ENCODE peak calls at places on chromosome 19, in eight cellular contexts. One of them, this sample, is unnamed.

GRCh38 chr19:50020481-50020880 is 4.7 kb downstream of the VRK3 start:
- DNase-seq in pancreas: no peak
- DNase-seq in RWPE2: no peak
- DNase-seq in hepatocyte: no peak
- DNase-seq in left ventricle myocardium inferior: no peak
- DNase-seq in cardiac muscle cell: no peak
- DNase-seq in tibial nerve: no peak
- DNase-seq in body of pancreas: no peak
- DNase-seq in this sample: no peak

GRCh38 chr19:13615890-13616289 is 109.6 kb upstream of the CACNA1A start:
- DNase-seq in pancreas: no peak
- DNase-seq in RWPE2: no peak
- DNase-seq in hepatocyte: no peak
- DNase-seq in left ventricle myocardium inferior: no peak
- DNase-seq in cardiac muscle cell: no peak
- DNase-seq in tibial nerve: no peak
- DNase-seq in body of pancreas: no peak
- DNase-seq in this sample: no peak

GRCh38 chr19:44912854-44913253 is 1.6 kb upstream of the APOC1 start:
- DNase-seq in pancreas: peak; percentile 56
- DNase-seq in RWPE2: no peak
- DNase-seq in hepatocyte: no peak
- DNase-seq in left ventricle myocardium inferior: no peak
- DNase-seq in cardiac muscle cell: peak; percentile 79
- DNase-seq in tibial nerve: no peak
- DNase-seq in body of pancreas: peak; percentile 73
- DNase-seq in this sample: peak; percentile 92

GRCh38 chr19:28424041-28424440 is 788.9 kb downstream of the UQCRFS1 start:
- DNase-seq in pancreas: no peak
- DNase-seq in RWPE2: no peak
- DNase-seq in hepatocyte: no peak
- DNase-seq in left ventricle myocardium inferior: no peak
- DNase-seq in cardiac muscle cell: no peak
- DNase-seq in tibial nerve: no peak
- DNase-seq in body of pancreas: no peak
- DNase-seq in this sample: no peak

GRCh38 chr19:12715102-12715501 is 8.6 kb downstream of the TNPO2 start:
- DNase-seq in pancreas: no peak
- DNase-seq in RWPE2: no peak
- DNase-seq in hepatocyte: no peak
- DNase-seq in left ventricle myocardium inferior: no peak
- DNase-seq in cardiac muscle cell: no peak
- DNase-seq in tibial nerve: no peak
- DNase-seq in body of pancreas: no peak
- DNase-seq in this sample: no peak

GRCh38 chr19:38247126-38247525 is 9.0 kb downstream of the PPP1R14A start:
- DNase-seq in pancreas: no peak
- DNase-seq in RWPE2: no peak
- DNase-seq in hepatocyte: no peak
- DNase-seq in left ventricle myocardium inferior: no peak
- DNase-seq in cardiac muscle cell: peak; percentile 58
- DNase-seq in tibial nerve: no peak
- DNase-seq in body of pancreas: no peak
- DNase-seq in this sample: no peak

GRCh38 chr19:43532571-43532961 is 422 bp upstream of the ZNF575 start:
- DNase-seq in pancreas: peak; percentile 64
- DNase-seq in RWPE2: no peak
- DNase-seq in hepatocyte: no peak
- DNase-seq in left ventricle myocardium inferior: no peak
- DNase-seq in cardiac muscle cell: no peak
- DNase-seq in tibial nerve: no peak
- DNase-seq in body of pancreas: no peak
- DNase-seq in this sample: no peak

GRCh38 chr19:57321746-57322145 is 1.5 kb downstream of the ZNF543 start:
- DNase-seq in pancreas: no peak
- DNase-seq in RWPE2: no peak
- DNase-seq in hepatocyte: no peak
- DNase-seq in left ventricle myocardium inferior: no peak
- DNase-seq in cardiac muscle cell: no peak
- DNase-seq in tibial nerve: no peak
- DNase-seq in body of pancreas: no peak
- DNase-seq in this sample: no peak

GRCh38 chr19:51407631-51408131 is 9.8 kb downstream of the SIGLEC10 start:
- DNase-seq in pancreas: no peak
- DNase-seq in RWPE2: no peak
- DNase-seq in hepatocyte: peak; percentile 50
- DNase-seq in left ventricle myocardium inferior: no peak
- DNase-seq in cardiac muscle cell: peak; percentile 44
- DNase-seq in tibial nerve: no peak
- DNase-seq in body of pancreas: peak; percentile 25
- DNase-seq in this sample: no peak

GRCh38 chr19:40803170-40803856 is 4.3 kb downstream of the EGLN2 start:
- DNase-seq in pancreas: no peak
- DNase-seq in RWPE2: no peak
- DNase-seq in hepatocyte: no peak
- DNase-seq in left ventricle myocardium inferior: no peak
- DNase-seq in cardiac muscle cell: no peak
- DNase-seq in tibial nerve: no peak
- DNase-seq in body of pancreas: no peak
- DNase-seq in this sample: no peak

GRCh38 chr19:41311613-41312012 is 1.6 kb downstream of the CCDC97 start:
- DNase-seq in pancreas: no peak
- DNase-seq in RWPE2: no peak
- DNase-seq in hepatocyte: no peak
- DNase-seq in left ventricle myocardium inferior: no peak
- DNase-seq in cardiac muscle cell: no peak
- DNase-seq in tibial nerve: no peak
- DNase-seq in body of pancreas: no peak
- DNase-seq in this sample: no peak

GRCh38 chr19:45779231-45780145 is 2.8 kb downstream of the DMPK start:
- DNase-seq in pancreas: peak; percentile 91
- DNase-seq in RWPE2: peak; percentile 91
- DNase-seq in hepatocyte: peak; percentile 88
- DNase-seq in left ventricle myocardium inferior: peak; percentile 78
- DNase-seq in cardiac muscle cell: peak; percentile 45
- DNase-seq in tibial nerve: peak; percentile 90
- DNase-seq in body of pancreas: peak; percentile 96
- DNase-seq in this sample: peak; percentile 87

GRCh38 chr19:31378404-31378803 is 29.2 kb upstream of the TSHZ3 start:
- DNase-seq in pancreas: no peak
- DNase-seq in RWPE2: no peak
- DNase-seq in hepatocyte: peak; percentile 32
- DNase-seq in left ventricle myocardium inferior: peak; percentile 44
- DNase-seq in cardiac muscle cell: peak; percentile 97
- DNase-seq in tibial nerve: peak; percentile 24
- DNase-seq in body of pancreas: peak; percentile 46
- DNase-seq in this sample: no peak

GRCh38 chr19:46482645-46483044 is 11.3 kb upstream of the PNMA8A start:
- DNase-seq in pancreas: no peak
- DNase-seq in RWPE2: no peak
- DNase-seq in hepatocyte: no peak
- DNase-seq in left ventricle myocardium inferior: no peak
- DNase-seq in cardiac muscle cell: peak; percentile 53
- DNase-seq in tibial nerve: no peak
- DNase-seq in body of pancreas: no peak
- DNase-seq in this sample: no peak

GRCh38 chr19:13987101-13987890 is 18.8 kb downstream of the RFX1 start:
- DNase-seq in pancreas: peak; percentile 43
- DNase-seq in RWPE2: no peak
- DNase-seq in hepatocyte: no peak
- DNase-seq in left ventricle myocardium inferior: peak; percentile 69
- DNase-seq in cardiac muscle cell: no peak
- DNase-seq in tibial nerve: peak; percentile 27
- DNase-seq in body of pancreas: peak; percentile 35
- DNase-seq in this sample: no peak

GRCh38 chr19:34639491-34640085 is 37.4 kb downstream of the SCGB2B2 start:
- DNase-seq in pancreas: peak; percentile 67
- DNase-seq in RWPE2: no peak
- DNase-seq in hepatocyte: peak; percentile 84
- DNase-seq in left ventricle myocardium inferior: no peak
- DNase-seq in cardiac muscle cell: peak; percentile 79
- DNase-seq in tibial nerve: peak; percentile 27
- DNase-seq in body of pancreas: peak; percentile 73
- DNase-seq in this sample: no peak

GRCh38 chr19:42325896-42326771 is 699 bp downstream of the MEGF8 start:
- DNase-seq in pancreas: peak; percentile 31
- DNase-seq in RWPE2: no peak
- DNase-seq in hepatocyte: no peak
- DNase-seq in left ventricle myocardium inferior: peak; percentile 38
- DNase-seq in cardiac muscle cell: no peak
- DNase-seq in tibial nerve: no peak
- DNase-seq in body of pancreas: no peak
- DNase-seq in this sample: peak; percentile 46

GRCh38 chr19:31177230-31177629 is 172.0 kb downstream of the TSHZ3 start:
- DNase-seq in pancreas: no peak
- DNase-seq in RWPE2: no peak
- DNase-seq in hepatocyte: peak; percentile 32
- DNase-seq in left ventricle myocardium inferior: no peak
- DNase-seq in cardiac muscle cell: peak; percentile 3
- DNase-seq in tibial nerve: no peak
- DNase-seq in body of pancreas: no peak
- DNase-seq in this sample: no peak

GRCh38 chr19:41310031-41310831 is at the start of gene CCDC97:
- DNase-seq in pancreas: peak; percentile 85
- DNase-seq in RWPE2: peak; percentile 78
- DNase-seq in hepatocyte: peak; percentile 94
- DNase-seq in left ventricle myocardium inferior: peak; percentile 88
- DNase-seq in cardiac muscle cell: peak; percentile 90
- DNase-seq in tibial nerve: peak; percentile 76
- DNase-seq in body of pancreas: peak; percentile 87
- DNase-seq in this sample: peak; percentile 90

GRCh38 chr19:14472202-14472961 is 2.8 kb downstream of the PTGER1 start:
- DNase-seq in pancreas: peak; percentile 40
- DNase-seq in RWPE2: no peak
- DNase-seq in hepatocyte: peak; percentile 85
- DNase-seq in left ventricle myocardium inferior: peak; percentile 68
- DNase-seq in cardiac muscle cell: peak; percentile 68
- DNase-seq in tibial nerve: peak; percentile 68
- DNase-seq in body of pancreas: peak; percentile 53
- DNase-seq in this sample: peak; percentile 74

GRCh38 chr19:45506991-45507863 is at the start of gene VASP:
- DNase-seq in pancreas: peak; percentile 85
- DNase-seq in RWPE2: peak; percentile 88
- DNase-seq in hepatocyte: peak; percentile 93
- DNase-seq in left ventricle myocardium inferior: peak; percentile 88
- DNase-seq in cardiac muscle cell: peak; percentile 90
- DNase-seq in tibial nerve: peak; percentile 88
- DNase-seq in body of pancreas: peak; percentile 91
- DNase-seq in this sample: peak; percentile 91

GRCh38 chr19:58571575-58571947 is 1.6 kb downstream of the MZF1 start:
- DNase-seq in pancreas: peak; percentile 25
- DNase-seq in RWPE2: no peak
- DNase-seq in hepatocyte: peak; percentile 2
- DNase-seq in left ventricle myocardium inferior: no peak
- DNase-seq in cardiac muscle cell: no peak
- DNase-seq in tibial nerve: no peak
- DNase-seq in body of pancreas: no peak
- DNase-seq in this sample: peak; percentile 20

GRCh38 chr19:53525922-53526321 is 12.0 kb upstream of the ZNF331 start:
- DNase-seq in pancreas: no peak
- DNase-seq in RWPE2: no peak
- DNase-seq in hepatocyte: no peak
- DNase-seq in left ventricle myocardium inferior: no peak
- DNase-seq in cardiac muscle cell: no peak
- DNase-seq in tibial nerve: no peak
- DNase-seq in body of pancreas: no peak
- DNase-seq in this sample: no peak

GRCh38 chr19:1039646-1040475 is at the start of gene ABCA7:
- DNase-seq in pancreas: peak; percentile 99
- DNase-seq in RWPE2: peak; percentile 96
- DNase-seq in hepatocyte: peak; percentile 98
- DNase-seq in left ventricle myocardium inferior: peak; percentile 99
- DNase-seq in cardiac muscle cell: peak; percentile 99
- DNase-seq in tibial nerve: peak; percentile 94
- DNase-seq in body of pancreas: peak; percentile 99
- DNase-seq in this sample: peak; percentile 100
- H3K4me1 ChIP-seq in pancreas: peaks cover 10% of the 10 kb centered on the region
- H3K4me1 ChIP-seq in RWPE2: no peaks in the 10 kb centered on the region
- H3K4me1 ChIP-seq in hepatocyte: peaks cover 8% of the 10 kb centered on the region
- H3K4me1 ChIP-seq in left ventricle myocardium inferior: peaks cover 37% of the 10 kb centered on the region
- H3K4me1 ChIP-seq in cardiac muscle cell: peaks cover 8% of the 10 kb centered on the region
- H3K4me1 ChIP-seq in tibial nerve: peaks cover 15% of the 10 kb centered on the region
- H3K4me1 ChIP-seq in body of pancreas: peaks cover 30% of the 10 kb centered on the region
- H3K4me1 ChIP-seq in this sample: peaks cover 10% of the 10 kb centered on the region

GRCh38 chr19:16197188-16197621 is 506 bp upstream of the AP1M1 start:
- DNase-seq in pancreas: no peak
- DNase-seq in RWPE2: no peak
- DNase-seq in hepatocyte: no peak
- DNase-seq in left ventricle myocardium inferior: no peak
- DNase-seq in cardiac muscle cell: peak; percentile 58
- DNase-seq in tibial nerve: peak; percentile 30
- DNase-seq in body of pancreas: peak; percentile 30
- DNase-seq in this sample: no peak
- TF ChIP-seq CTCF in pancreas: no peak
- TF ChIP-seq CTCF in RWPE2: no peak
- TF ChIP-seq CTCF in hepatocyte: no peak
- TF ChIP-seq CTCF in left ventricle myocardium inferior: no peak
- TF ChIP-seq CTCF in cardiac muscle cell: no peak
- TF ChIP-seq CTCF in tibial nerve: no peak
- TF ChIP-seq CTCF in body of pancreas: no peak
- TF ChIP-seq CTCF in this sample: no peak

GRCh38 chr19:10725415-10725814 is 7.5 kb downstream of the DNM2 start:
- DNase-seq in pancreas: no peak
- DNase-seq in RWPE2: no peak
- DNase-seq in hepatocyte: no peak
- DNase-seq in left ventricle myocardium inferior: no peak
- DNase-seq in cardiac muscle cell: no peak
- DNase-seq in tibial nerve: no peak
- DNase-seq in body of pancreas: no peak
- DNase-seq in this sample: no peak
- H3K4me1 ChIP-seq in pancreas: peaks cover 1% of the 10 kb centered on the region
- H3K4me1 ChIP-seq in RWPE2: no peaks in the 10 kb centered on the region
- H3K4me1 ChIP-seq in hepatocyte: peaks cover 4% of the 10 kb centered on the region
- H3K4me1 ChIP-seq in left ventricle myocardium inferior: peaks cover 96% of the 10 kb centered on the region
- H3K4me1 ChIP-seq in cardiac muscle cell: no peaks in the 10 kb centered on the region
- H3K4me1 ChIP-seq in tibial nerve: no peaks in the 10 kb centered on the region
- H3K4me1 ChIP-seq in body of pancreas: peaks cover 44% of the 10 kb centered on the region
- H3K4me1 ChIP-seq in this sample: no peaks in the 10 kb centered on the region

GRCh38 chr19:29673451-29674371 is 8.4 kb downstream of the PLEKHF1 start:
- DNase-seq in pancreas: no peak
- DNase-seq in RWPE2: no peak
- DNase-seq in hepatocyte: no peak
- DNase-seq in left ventricle myocardium inferior: no peak
- DNase-seq in cardiac muscle cell: no peak
- DNase-seq in tibial nerve: no peak
- DNase-seq in body of pancreas: no peak
- DNase-seq in this sample: no peak

GRCh38 chr19:29670255-29670654 is 5.0 kb downstream of the PLEKHF1 start:
- DNase-seq in pancreas: no peak
- DNase-seq in RWPE2: no peak
- DNase-seq in hepatocyte: no peak
- DNase-seq in left ventricle myocardium inferior: no peak
- DNase-seq in cardiac muscle cell: no peak
- DNase-seq in tibial nerve: no peak
- DNase-seq in body of pancreas: no peak
- DNase-seq in this sample: no peak

GRCh38 chr19:29672319-29672932 is 7.2 kb downstream of the PLEKHF1 start:
- DNase-seq in pancreas: no peak
- DNase-seq in RWPE2: no peak
- DNase-seq in hepatocyte: no peak
- DNase-seq in left ventricle myocardium inferior: no peak
- DNase-seq in cardiac muscle cell: no peak
- DNase-seq in tibial nerve: no peak
- DNase-seq in body of pancreas: no peak
- DNase-seq in this sample: no peak

GRCh38 chr19:29672933-29673336 is 7.7 kb downstream of the PLEKHF1 start:
- DNase-seq in pancreas: no peak
- DNase-seq in RWPE2: no peak
- DNase-seq in hepatocyte: no peak
- DNase-seq in left ventricle myocardium inferior: no peak
- DNase-seq in cardiac muscle cell: no peak
- DNase-seq in tibial nerve: no peak
- DNase-seq in body of pancreas: peak; percentile 45
- DNase-seq in this sample: no peak

GRCh38 chr19:29671393-29672076 is 6.3 kb downstream of the PLEKHF1 start:
- DNase-seq in pancreas: no peak
- DNase-seq in RWPE2: no peak
- DNase-seq in hepatocyte: peak; percentile 76
- DNase-seq in left ventricle myocardium inferior: peak; percentile 68
- DNase-seq in cardiac muscle cell: peak; percentile 60
- DNase-seq in tibial nerve: no peak
- DNase-seq in body of pancreas: peak; percentile 69
- DNase-seq in this sample: no peak
- TF ChIP-seq CTCF in pancreas: peak; percentile 7
- TF ChIP-seq CTCF in RWPE2: no peak
- TF ChIP-seq CTCF in hepatocyte: no peak
- TF ChIP-seq CTCF in left ventricle myocardium inferior: peak; percentile 57
- TF ChIP-seq CTCF in cardiac muscle cell: peak; percentile 24
- TF ChIP-seq CTCF in tibial nerve: peak; percentile 37
- TF ChIP-seq CTCF in body of pancreas: no peak
- TF ChIP-seq CTCF in this sample: peak; percentile 38

This sample was measured in right lobe of liver.